ENCODE peak calls at places on chromosomes 16 and 17, in four cellular contexts. One of them, this sample, is unnamed.

GRCh38 chr16:48534601-48535340 is 75.2 kb downstream of the N4BP1 start:
- DNase-seq in GM12878: no peak
- DNase-seq in K562: no peak
- DNase-seq in HepG2: no peak
- DNase-seq in this sample: no peak

GRCh38 chr17:26809033-26809432 is 484.9 kb upstream of the WSB1 start:
- DNase-seq in GM12878: peak
- DNase-seq in HepG2: no peak
- DNase-seq in K562: no peak
- DNase-seq in this sample: no peak

GRCh38 chr17:74524751-74525725 is 6.2 kb downstream of the CD300LB start:
- DNase-seq in HepG2: no peak
- DNase-seq in K562: no peak
- DNase-seq in GM12878: no peak
- DNase-seq in this sample: no peak

GRCh38 chr17:78211032-78211431 is 3.0 kb upstream of the BIRC5 start:
- DNase-seq in GM12878: no peak
- DNase-seq in K562: no peak
- DNase-seq in HepG2: no peak
- DNase-seq in this sample: no peak

GRCh38 chr17:19546289-19547065 is 12.8 kb downstream of the SLC47A1 start:
- DNase-seq in K562: no peak
- DNase-seq in GM12878: no peak
- DNase-seq in HepG2: no peak
- DNase-seq in this sample: peak

GRCh38 chr16:89073346-89074221 is 20.1 kb upstream of the ACSF3 start:
- DNase-seq in K562: no peak
- DNase-seq in GM12878: no peak
- DNase-seq in HepG2: no peak
- DNase-seq in this sample: no peak

GRCh38 chr17:21209511-21210175 is 4.3 kb downstream of the TMEM11 start:
- DNase-seq in HepG2: no peak
- DNase-seq in GM12878: no peak
- DNase-seq in K562: no peak
- DNase-seq in this sample: no peak

GRCh38 chr16:56606688-56607618 is 1.4 kb upstream of the MT2A start:
- DNase-seq in K562: no peak
- DNase-seq in GM12878: no peak
- DNase-seq in HepG2: peak
- DNase-seq in this sample: no peak

GRCh38 chr17:74785981-74786360 is 9.8 kb upstream of the NAT9 start:
- DNase-seq in HepG2: no peak
- DNase-seq in GM12878: no peak
- DNase-seq in K562: no peak
- DNase-seq in this sample: no peak

GRCh38 chr16:21626659-21627277 is 25.6 kb downstream of the IGSF6 start:
- DNase-seq in K562: no peak
- DNase-seq in HepG2: peak
- DNase-seq in GM12878: no peak
- DNase-seq in this sample: no peak

GRCh38 chr17:34816806-34817205 is 144.5 kb downstream of the CCT6B start:
- DNase-seq in GM12878: no peak
- DNase-seq in K562: no peak
- DNase-seq in HepG2: no peak
- DNase-seq in this sample: peak

GRCh38 chr17:4173771-4174170 is 30.8 kb downstream of the CYB5D2 start:
- DNase-seq in GM12878: no peak
- DNase-seq in K562: no peak
- DNase-seq in HepG2: no peak
- DNase-seq in this sample: no peak

GRCh38 chr17:78383725-78384471 is 5.4 kb downstream of the PGS1 start:
- DNase-seq in K562: no peak
- DNase-seq in HepG2: no peak
- DNase-seq in GM12878: peak
- DNase-seq in this sample: no peak

GRCh38 chr17:45719335-45720071 is 64.6 kb upstream of the CRHR1 start:
- DNase-seq in HepG2: peak
- DNase-seq in GM12878: no peak
- DNase-seq in K562: peak
- DNase-seq in this sample: peak

GRCh38 chr16:23700509-23700908 is 12.5 kb downstream of the ERN2 start:
- DNase-seq in GM12878: no peak
- DNase-seq in HepG2: no peak
- DNase-seq in K562: peak
- DNase-seq in this sample: peak

GRCh38 chr17:14724770-14725169 is 423.9 kb downstream of the HS3ST3B1 start:
- DNase-seq in GM12878: no peak
- DNase-seq in K562: no peak
- DNase-seq in HepG2: no peak
- DNase-seq in this sample: no peak

GRCh38 chr17:18229771-18230170 is 4.3 kb downstream of the LLGL1 start:
- DNase-seq in HepG2: no peak
- DNase-seq in GM12878: no peak
- DNase-seq in K562: no peak
- DNase-seq in this sample: no peak
- TF ChIP-seq TCF7 in HepG2: no peak
- TF ChIP-seq TCF7 in GM12878: no peak
- TF ChIP-seq TCF7 in K562: no peak
- TF ChIP-seq TCF7 in this sample: no peak

GRCh38 chr16:86414991-86415740 is 95.2 kb upstream of the FOXF1 start:
- DNase-seq in K562: no peak
- DNase-seq in GM12878: no peak
- DNase-seq in HepG2: no peak
- DNase-seq in this sample: no peak
- TF ChIP-seq ATF2 in K562: no peak
- TF ChIP-seq ATF2 in GM12878: no peak
- TF ChIP-seq ATF2 in HepG2: no peak
- TF ChIP-seq ATF2 in this sample: no peak

GRCh38 chr17:64574646-64575045 is 67.9 kb downstream of the CEP95 start:
- DNase-seq in K562: no peak
- DNase-seq in GM12878: no peak
- DNase-seq in HepG2: no peak
- DNase-seq in this sample: no peak

GRCh38 chr17:64575431-64575830 is 68.7 kb downstream of the CEP95 start:
- DNase-seq in HepG2: no peak
- DNase-seq in K562: no peak
- DNase-seq in GM12878: no peak
- DNase-seq in this sample: no peak

GRCh38 chr17:64573214-64573613 is 66.4 kb downstream of the CEP95 start:
- DNase-seq in K562: no peak
- DNase-seq in HepG2: no peak
- DNase-seq in GM12878: no peak
- DNase-seq in this sample: no peak

DNA sequence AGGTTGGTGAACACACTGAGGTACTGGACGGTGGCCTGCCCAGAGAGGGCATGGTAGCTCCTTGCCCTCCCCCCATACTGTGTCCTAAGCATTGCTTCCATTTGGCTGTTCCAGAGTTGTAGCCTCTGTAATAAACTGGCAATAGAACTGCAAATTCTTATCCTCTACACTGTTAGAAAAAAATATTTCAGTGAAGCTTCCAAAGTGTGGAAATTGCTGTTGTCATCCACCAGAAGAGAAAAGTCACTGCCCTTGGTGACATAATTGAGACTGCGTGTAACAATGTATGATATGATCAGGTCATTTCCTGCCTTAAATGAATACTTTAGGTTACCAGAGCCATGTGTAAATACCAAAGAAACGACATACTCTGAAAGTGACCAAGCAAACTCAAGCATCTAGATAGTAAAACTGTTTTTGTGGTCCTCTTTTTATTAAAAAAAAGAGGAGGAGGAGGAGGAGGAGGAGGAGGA is 65.9 kb downstream of the CEP95 start:
- DNase-seq in HepG2: peak
- DNase-seq in GM12878: no peak
- DNase-seq in K562: no peak
- DNase-seq in this sample: no peak
- TF ChIP-seq TCF7 in HepG2: no peak
- TF ChIP-seq TCF7 in GM12878: no peak
- TF ChIP-seq TCF7 in K562: no peak
- TF ChIP-seq TCF7 in this sample: no peak

GRCh38 chr16:65663774-65664173 is 541.9 kb upstream of the CDH11 start:
- DNase-seq in K562: no peak
- DNase-seq in GM12878: no peak
- DNase-seq in HepG2: no peak
- DNase-seq in this sample: no peak

GRCh38 chr16:65662236-65662635 is 540.4 kb upstream of the CDH11 start:
- DNase-seq in GM12878: no peak
- DNase-seq in K562: no peak
- DNase-seq in HepG2: no peak
- DNase-seq in this sample: no peak

GRCh38 chr16:65667013-65667578 is 545.2 kb upstream of the CDH11 start:
- DNase-seq in HepG2: peak
- DNase-seq in K562: no peak
- DNase-seq in GM12878: no peak
- DNase-seq in this sample: no peak

GRCh38 chr16:65661451-65661850 is 539.6 kb upstream of the CDH11 start:
- DNase-seq in K562: no peak
- DNase-seq in GM12878: no peak
- DNase-seq in HepG2: no peak
- DNase-seq in this sample: no peak

DNA sequence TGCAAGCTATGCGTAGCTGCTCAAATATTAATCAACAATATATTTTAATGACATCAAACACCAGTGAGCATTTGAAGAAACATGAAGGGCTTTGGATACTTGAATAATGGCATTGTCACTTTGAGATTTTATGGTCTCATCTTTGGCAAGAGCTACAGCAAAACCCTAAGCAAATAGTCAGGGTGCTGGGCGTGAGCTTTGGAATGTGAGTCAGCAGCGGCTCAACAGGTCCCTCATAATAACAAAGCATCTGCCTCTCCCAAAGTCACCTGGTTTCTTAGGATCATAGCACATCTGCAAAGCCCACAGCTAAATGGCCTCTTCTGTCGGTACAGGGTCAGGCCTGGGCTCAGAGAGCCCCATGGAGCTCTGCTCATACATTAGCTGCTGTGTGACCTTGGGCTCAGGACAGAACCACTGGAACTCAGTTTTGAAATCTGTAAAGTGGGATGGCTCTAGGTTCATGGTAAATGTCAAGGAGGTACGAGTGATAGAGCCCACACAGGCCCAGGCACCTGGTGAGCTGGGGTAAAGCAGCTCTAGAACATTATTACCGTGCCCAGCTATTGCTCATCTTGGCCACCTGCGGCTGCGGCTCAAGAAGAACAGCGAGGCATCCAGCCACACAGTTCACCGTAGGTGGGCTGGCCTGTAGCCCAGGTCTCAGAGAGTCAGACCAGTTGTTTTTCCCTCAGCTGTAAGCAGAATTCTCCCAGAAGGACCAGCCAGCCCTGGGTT is 544.4 kb upstream of the CDH11 start:
- DNase-seq in K562: no peak
- DNase-seq in HepG2: peak
- DNase-seq in GM12878: no peak
- DNase-seq in this sample: no peak
- TF ChIP-seq ATF2 in K562: no peak
- TF ChIP-seq ATF2 in HepG2: no peak
- TF ChIP-seq ATF2 in GM12878: no peak
- TF ChIP-seq ATF2 in this sample: no peak

GRCh38 chr17:52546493-52546892 is 388.0 kb upstream of the CA10 start:
- DNase-seq in K562: no peak
- DNase-seq in GM12878: no peak
- DNase-seq in HepG2: no peak
- DNase-seq in this sample: no peak
- TF ChIP-seq TCF7 in K562: no peak
- TF ChIP-seq TCF7 in GM12878: no peak
- TF ChIP-seq TCF7 in HepG2: no peak
- TF ChIP-seq TCF7 in this sample: no peak

DNA sequence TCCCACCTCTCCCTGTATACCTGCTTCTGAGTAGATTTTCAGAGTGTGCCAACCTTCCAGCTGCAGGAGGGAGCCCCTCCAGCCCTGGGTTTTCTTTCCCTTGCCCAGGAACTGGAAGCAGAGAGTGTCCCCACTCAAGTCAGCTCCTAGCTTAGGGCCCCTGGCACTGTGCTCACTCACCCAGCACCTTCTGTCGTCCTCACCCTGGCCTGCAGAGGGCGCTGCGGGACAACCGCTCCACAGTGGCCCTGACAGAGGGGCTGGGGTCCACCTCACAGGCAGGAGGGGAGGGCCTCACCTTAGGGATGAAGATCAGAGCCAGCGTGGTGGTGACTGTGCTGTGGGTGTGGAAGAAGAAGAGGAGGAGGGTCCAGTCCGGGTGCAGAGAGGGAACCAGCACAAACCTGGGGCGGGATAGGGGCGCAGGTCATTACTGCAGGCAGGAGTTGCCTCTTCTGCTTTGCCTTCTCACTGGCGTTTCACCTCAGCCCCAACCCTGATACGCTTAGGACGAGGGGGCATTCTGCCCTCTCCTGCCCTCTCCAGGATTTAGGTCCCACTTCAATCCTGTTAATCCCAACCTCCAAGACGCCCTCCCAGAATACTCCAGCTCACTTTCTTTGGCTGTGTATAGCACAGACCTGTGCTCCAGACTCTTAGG is 10.0 kb downstream of the GPR179 start:
- DNase-seq in HepG2: peak
- DNase-seq in K562: peak
- DNase-seq in GM12878: no peak
- DNase-seq in this sample: peak
- TF ChIP-seq ATF2 in HepG2: no peak
- TF ChIP-seq ATF2 in K562: no peak
- TF ChIP-seq ATF2 in GM12878: no peak
- TF ChIP-seq ATF2 in this sample: no peak

GRCh38 chr17:81020443-81020766 is 14.5 kb upstream of the BAIAP2 start:
- DNase-seq in HepG2: no peak
- DNase-seq in GM12878: no peak
- DNase-seq in K562: no peak
- DNase-seq in this sample: no peak

GRCh38 chr17:81020767-81021497 is 14.0 kb upstream of the BAIAP2 start:
- DNase-seq in GM12878: no peak
- DNase-seq in HepG2: no peak
- DNase-seq in K562: peak
- DNase-seq in this sample: no peak

GRCh38 chr17:81022371-81022729 is 12.6 kb upstream of the BAIAP2 start:
- DNase-seq in GM12878: no peak
- DNase-seq in HepG2: no peak
- DNase-seq in K562: peak
- DNase-seq in this sample: no peak

GRCh38 chr17:81019563-81020442 is 15.1 kb upstream of the BAIAP2 start:
- DNase-seq in K562: peak
- DNase-seq in HepG2: no peak
- DNase-seq in GM12878: no peak
- DNase-seq in this sample: no peak

GRCh38 chr17:81021531-81022370 is 13.2 kb upstream of the BAIAP2 start:
- DNase-seq in HepG2: no peak
- DNase-seq in K562: no peak
- DNase-seq in GM12878: no peak
- DNase-seq in this sample: no peak
- TF ChIP-seq TCF7 in HepG2: no peak
- TF ChIP-seq TCF7 in K562: no peak
- TF ChIP-seq TCF7 in GM12878: no peak
- TF ChIP-seq TCF7 in this sample: no peak

DNA sequence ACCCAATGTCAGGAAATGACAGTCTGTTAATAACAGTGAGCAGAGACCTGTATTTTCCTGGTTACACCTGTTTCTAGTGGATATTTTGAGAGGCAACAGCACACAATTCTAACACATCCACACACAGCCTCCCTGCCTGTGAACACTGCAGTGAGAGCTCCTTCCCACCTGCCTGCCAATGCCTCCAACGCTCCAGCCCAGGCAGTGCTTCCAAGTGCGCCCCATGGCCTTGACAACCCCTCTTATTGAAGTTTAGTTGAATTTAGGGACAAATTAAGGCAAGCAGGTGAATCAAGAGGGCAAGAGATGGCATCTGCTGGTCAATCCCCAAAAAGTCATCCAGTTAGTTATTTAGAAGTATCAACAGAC is 4.7 kb upstream of the MXRA7 start:
- DNase-seq in HepG2: no peak
- DNase-seq in K562: no peak
- DNase-seq in GM12878: no peak
- DNase-seq in this sample: no peak
- TF ChIP-seq ATF2 in HepG2: no peak
- TF ChIP-seq ATF2 in K562: no peak
- TF ChIP-seq ATF2 in GM12878: no peak
- TF ChIP-seq ATF2 in this sample: no peak

This sample was measured in WTC11.